ENCODE peak calls at places on chromosomes 5 and 9, in six cellular contexts. D is cardiac septum; T is activated CD4-positive, alpha-beta T cell treated with anti-CD3 and anti-CD28 coated beads, Interleukin-2, amount 50 U/mL, for 1 hour; S is stimulated activated effector memory CD8-positive, alpha-beta T cell treated with anti-CD3 and anti-CD28 coated beads, Interleukin-12 subunit alpha, Interleukin-12 subunit beta, amount 100 ng/mL, for 72 hours; F is fibroblast of the aortic adventitia; P is mammary epithelial cell. X is an unnamed sample.

GRCh38 chr9:1262367-1262766 is 212.2 kb downstream of the DMRT2 start:
- DNase-seq in D (no peak), T (no peak), S (no peak), F (no peak), P (no peak), X (no peak)

GRCh38 chr5:59188415-59189225 is 605.7 kb downstream of the RAB3C start:
- DNase-seq in D (peak), T (peak), S (peak), F (peak), P (peak), X (peak)

GRCh38 chr5:79859588-79859987 is 131.5 kb downstream of the MTX3 start:
- DNase-seq in D (no peak), T (no peak), S (no peak), F (no peak), P (no peak), X (no peak)

GRCh38 chr9:126507318-126508109 is 106.2 kb upstream of the LMX1B start:
- DNase-seq in D (peak), T (no peak), S (no peak), F (no peak), P (no peak), X (no peak)

GRCh38 chr5:96726802-96727201 is 64.6 kb downstream of the CAST start:
- DNase-seq in D (no peak), T (no peak), S (no peak), F (peak), P (no peak), X (no peak)

GRCh38 chr9:117189121-117189520 is 225.7 kb downstream of the ASTN2 start:
- DNase-seq in D (no peak), T (no peak), S (no peak), F (no peak), P (peak), X (no peak)

GRCh38 chr5:3118321-3118720 is 366.8 kb upstream of the IRX2 start:
- DNase-seq in D (no peak), T (no peak), S (no peak), F (no peak), P (no peak), X (no peak)

GRCh38 chr5:82975812-82976211 is 101.4 kb downstream of the TMEM167A start:
- DNase-seq in D (no peak), T (no peak), S (no peak), F (no peak), P (peak), X (no peak)

GRCh38 chr9:85744481-85744880 is 2.7 kb upstream of the AGTPBP1 start:
- DNase-seq in D (no peak), T (no peak), S (no peak), F (no peak), P (no peak), X (no peak)

GRCh38 chr9:98931990-98932389 is 11.7 kb upstream of the COL15A1 start:
- DNase-seq in D (no peak), T (no peak), S (no peak), F (no peak), P (no peak), X (no peak)

GRCh38 chr5:149757956-149758355 is 27.8 kb downstream of the PPARGC1B start:
- DNase-seq in D (peak), T (no peak), S (no peak), F (no peak), P (no peak), X (no peak)

GRCh38 chr5:91474201-91474600 is 91.1 kb upstream of the ARRDC3 start:
- DNase-seq in D (no peak), T (no peak), S (no peak), F (no peak), P (no peak), X (peak)

GRCh38 chr9:133057006-133057405 is 4.8 kb upstream of the CEL start:
- DNase-seq in D (no peak), T (peak), S (no peak), F (no peak), P (no peak), X (no peak)

X was measured in amniotic epithelial cell.